ENCODE peak calls at places on chromosomes 4 and X, in six cellular contexts. One of them, this sample, is unnamed.

GRCh38 chr4:20050768-20051167 is 200.9 kb upstream of the SLIT2 start:
- DNase-seq in neuronal stem cell: no peak
- DNase-seq in thyroid gland: no peak
- DNase-seq in GM23248: no peak
- DNase-seq in uterus: no peak
- DNase-seq in fibroblast of lung: no peak
- DNase-seq in this sample: no peak

GRCh38 chr4:158809611-158810486 is 41.0 kb downstream of the FNIP2 start:
- DNase-seq in thyroid gland: peak; percentile 46
- DNase-seq in neuronal stem cell: no peak
- DNase-seq in fibroblast of lung: peak; percentile 99
- DNase-seq in GM23248: peak; percentile 90
- DNase-seq in uterus: no peak
- DNase-seq in this sample: peak; percentile 75

GRCh38 chr4:104677122-104677521 is 182.4 kb upstream of the CXXC4 start:
- DNase-seq in uterus: no peak
- DNase-seq in GM23248: no peak
- DNase-seq in fibroblast of lung: peak; percentile 21
- DNase-seq in neuronal stem cell: peak; percentile 49
- DNase-seq in thyroid gland: peak; percentile 19
- DNase-seq in this sample: peak; percentile 18

GRCh38 chr4:123244233-123244632 is 152.4 kb upstream of the SPRY1 start:
- DNase-seq in thyroid gland: peak; percentile 15
- DNase-seq in neuronal stem cell: no peak
- DNase-seq in GM23248: no peak
- DNase-seq in uterus: no peak
- DNase-seq in fibroblast of lung: no peak
- DNase-seq in this sample: no peak

GRCh38 chr4:142091691-142092182 is 455.4 kb downstream of the IL15 start:
- DNase-seq in neuronal stem cell: no peak
- DNase-seq in uterus: peak; percentile 24
- DNase-seq in GM23248: peak; percentile 96
- DNase-seq in thyroid gland: no peak
- DNase-seq in fibroblast of lung: peak; percentile 100
- DNase-seq in this sample: no peak

GRCh38 chrX:119698835-119699234 is 5.9 kb upstream of the SEPTIN6 start:
- DNase-seq in GM23248: peak; percentile 73
- DNase-seq in fibroblast of lung: peak; percentile 52
- DNase-seq in thyroid gland: peak; percentile 3
- DNase-seq in uterus: no peak
- DNase-seq in neuronal stem cell: no peak
- DNase-seq in this sample: no peak

GRCh38 chrX:124401696-124402095 is 55.3 kb downstream of the SH2D1A start:
- DNase-seq in neuronal stem cell: no peak
- DNase-seq in fibroblast of lung: no peak
- DNase-seq in GM23248: no peak
- DNase-seq in uterus: no peak
- DNase-seq in thyroid gland: no peak
- DNase-seq in this sample: no peak

GRCh38 chr4:103996637-103997036 is 276.9 kb upstream of the TACR3 start:
- DNase-seq in fibroblast of lung: peak; percentile 90
- DNase-seq in neuronal stem cell: peak; percentile 51
- DNase-seq in thyroid gland: peak; percentile 47
- DNase-seq in uterus: no peak
- DNase-seq in GM23248: peak; percentile 69
- DNase-seq in this sample: no peak

GRCh38 chr4:39721788-39722187 is 23.9 kb downstream of the UBE2K start:
- DNase-seq in GM23248: no peak
- DNase-seq in thyroid gland: no peak
- DNase-seq in fibroblast of lung: no peak
- DNase-seq in uterus: no peak
- DNase-seq in neuronal stem cell: no peak
- DNase-seq in this sample: no peak

GRCh38 chr4:165524532-165525190 is 145.9 kb downstream of the CPE start:
- DNase-seq in thyroid gland: no peak
- DNase-seq in neuronal stem cell: no peak
- DNase-seq in GM23248: peak; percentile 6
- DNase-seq in fibroblast of lung: peak; percentile 49
- DNase-seq in uterus: no peak
- DNase-seq in this sample: no peak

GRCh38 chr4:10085828-10086505 is 30.6 kb downstream of the WDR1 start:
- DNase-seq in GM23248: no peak
- DNase-seq in uterus: no peak
- DNase-seq in thyroid gland: peak; percentile 93
- DNase-seq in fibroblast of lung: no peak
- DNase-seq in neuronal stem cell: no peak
- DNase-seq in this sample: no peak
- H3K27ac ChIP-seq in GM23248: no peak overlapping the region
- H3K27ac ChIP-seq in uterus: no peak overlapping the region
- H3K27ac ChIP-seq in thyroid gland: no peak overlapping the region
- H3K27ac ChIP-seq in fibroblast of lung: no peak overlapping the region
- H3K27ac ChIP-seq in neuronal stem cell: no peak overlapping the region
- H3K27ac ChIP-seq in this sample: no peak overlapping the region

GRCh38 chr4:16056681-16057400 is 27.0 kb downstream of the PROM1 start:
- DNase-seq in fibroblast of lung: no peak
- DNase-seq in GM23248: no peak
- DNase-seq in thyroid gland: no peak
- DNase-seq in uterus: no peak
- DNase-seq in neuronal stem cell: no peak
- DNase-seq in this sample: no peak
- H3K27ac ChIP-seq in fibroblast of lung: no peak overlapping the region
- H3K27ac ChIP-seq in GM23248: no peak overlapping the region
- H3K27ac ChIP-seq in thyroid gland: no peak overlapping the region
- H3K27ac ChIP-seq in uterus: no peak overlapping the region
- H3K27ac ChIP-seq in neuronal stem cell: no peak overlapping the region
- H3K27ac ChIP-seq in this sample: no peak overlapping the region

GRCh38 chrX:10484683-10485247 is 135.6 kb downstream of the MID1 start:
- DNase-seq in GM23248: peak; percentile 27
- DNase-seq in fibroblast of lung: peak; percentile 69
- DNase-seq in uterus: no peak
- DNase-seq in neuronal stem cell: no peak
- DNase-seq in thyroid gland: no peak
- DNase-seq in this sample: no peak
- H3K27ac ChIP-seq in GM23248: peak overlapping the region; percentile 48
- H3K27ac ChIP-seq in fibroblast of lung: no peak overlapping the region
- H3K27ac ChIP-seq in uterus: no peak overlapping the region
- H3K27ac ChIP-seq in neuronal stem cell: no peak overlapping the region
- H3K27ac ChIP-seq in thyroid gland: no peak overlapping the region
- H3K27ac ChIP-seq in this sample: no peak overlapping the region

GRCh38 chrX:10077425-10078188 is 79.2 kb upstream of the CLCN4 start:
- DNase-seq in GM23248: peak; percentile 71
- DNase-seq in neuronal stem cell: no peak
- DNase-seq in uterus: no peak
- DNase-seq in fibroblast of lung: peak; percentile 58
- DNase-seq in thyroid gland: no peak
- DNase-seq in this sample: no peak

GRCh38 chrX:10072786-10073568 is 83.8 kb upstream of the CLCN4 start:
- DNase-seq in neuronal stem cell: no peak
- DNase-seq in thyroid gland: no peak
- DNase-seq in uterus: no peak
- DNase-seq in GM23248: no peak
- DNase-seq in fibroblast of lung: no peak
- DNase-seq in this sample: no peak

GRCh38 chrX:10076765-10077164 is 80.0 kb upstream of the CLCN4 start:
- DNase-seq in fibroblast of lung: no peak
- DNase-seq in GM23248: no peak
- DNase-seq in uterus: no peak
- DNase-seq in thyroid gland: no peak
- DNase-seq in neuronal stem cell: no peak
- DNase-seq in this sample: no peak

GRCh38 chrX:10071451-10072163 is 85.2 kb upstream of the CLCN4 start:
- DNase-seq in fibroblast of lung: no peak
- DNase-seq in GM23248: peak; percentile 21
- DNase-seq in neuronal stem cell: no peak
- DNase-seq in thyroid gland: no peak
- DNase-seq in uterus: no peak
- DNase-seq in this sample: no peak

DNA sequence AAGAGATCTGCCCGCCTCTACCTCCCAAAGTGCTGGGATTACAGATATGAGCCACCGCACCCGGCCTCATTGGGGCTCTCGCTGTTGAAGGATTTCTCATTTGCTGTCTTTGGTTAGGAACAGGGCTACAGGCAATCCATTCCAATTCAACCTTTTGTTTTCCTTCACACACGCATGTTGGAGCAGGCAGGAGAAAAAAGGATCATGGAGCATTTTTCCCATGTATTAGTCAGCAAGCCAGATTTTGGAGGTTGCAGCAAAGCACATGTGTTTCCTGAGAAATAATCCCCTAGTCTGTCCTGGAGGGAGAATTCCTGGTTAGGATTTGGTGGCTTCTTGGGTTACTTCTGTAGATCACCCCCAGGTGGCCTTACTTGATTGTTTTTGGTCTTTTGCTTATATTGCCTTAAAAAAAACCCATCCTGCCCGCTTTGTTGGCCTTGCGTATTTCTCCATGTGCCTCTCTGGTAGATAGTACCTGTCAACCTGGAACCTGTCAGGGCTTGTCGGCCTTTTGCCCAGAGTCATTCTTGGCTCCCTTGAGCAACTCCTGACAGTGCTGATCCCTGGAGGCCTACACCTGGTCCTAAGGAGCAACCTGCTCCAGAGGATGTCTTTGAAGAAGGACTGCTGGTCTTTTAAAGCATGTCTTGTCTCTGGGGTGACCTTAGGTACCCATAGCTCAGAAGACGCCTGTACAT is 82.4 kb upstream of the CLCN4 start:
- DNase-seq in thyroid gland: no peak
- DNase-seq in fibroblast of lung: no peak
- DNase-seq in neuronal stem cell: no peak
- DNase-seq in GM23248: no peak
- DNase-seq in uterus: no peak
- DNase-seq in this sample: no peak
- H3K27ac ChIP-seq in thyroid gland: no peak overlapping the region
- H3K27ac ChIP-seq in fibroblast of lung: no peak overlapping the region
- H3K27ac ChIP-seq in neuronal stem cell: no peak overlapping the region
- H3K27ac ChIP-seq in GM23248: no peak overlapping the region
- H3K27ac ChIP-seq in uterus: no peak overlapping the region
- H3K27ac ChIP-seq in this sample: no peak overlapping the region

GRCh38 chr4:55075823-55076418 is 49.5 kb downstream of the KDR start:
- DNase-seq in neuronal stem cell: no peak
- DNase-seq in uterus: no peak
- DNase-seq in fibroblast of lung: peak; percentile 65
- DNase-seq in thyroid gland: no peak
- DNase-seq in GM23248: no peak
- DNase-seq in this sample: no peak
- H3K27ac ChIP-seq in neuronal stem cell: no peak overlapping the region
- H3K27ac ChIP-seq in uterus: no peak overlapping the region
- H3K27ac ChIP-seq in fibroblast of lung: no peak overlapping the region
- H3K27ac ChIP-seq in thyroid gland: no peak overlapping the region
- H3K27ac ChIP-seq in GM23248: no peak overlapping the region
- H3K27ac ChIP-seq in this sample: no peak overlapping the region

This sample was measured in colonic mucosa.